ENCODE peak calls at places on chromosome 17, in nine cellular contexts. P is upper lobe of right lung, B is fibroblast of mammary gland, U is neural crest cell, V is left lung, M is glutamatergic neuron, F is heart right ventricle, O is astrocyte of the spinal cord, T is Peyer's patch. J is an unnamed sample.

GRCh38 chr17:66686601-66687000 is 148.3 kb upstream of the CACNG5 start:
- DNase-seq in P (no peak), B (no peak), U (no peak), V (no peak), M (no peak), F (no peak), O (no peak), T (no peak), J (no peak)

GRCh38 chr17:42275527-42276358 is 448 bp downstream of the STAT5B start:
- DNase-seq in P (no peak), B (no peak), U (peak), V (no peak), M (no peak), F (no peak), O (peak), T (no peak), J (peak)

GRCh38 chr17:52242268-52242667 is 83.8 kb upstream of the CA10 start:
- DNase-seq in P (no peak), B (no peak), U (no peak), V (no peak), M (no peak), F (no peak), O (no peak), T (no peak), J (no peak)

GRCh38 chr17:30225112-30225511 is 10.4 kb downstream of the SLC6A4 start:
- DNase-seq in P (no peak), B (no peak), U (no peak), V (no peak), M (no peak), F (no peak), O (no peak), T (no peak), J (no peak)

GRCh38 chr17:76737676-76738467 is at the start of gene MFSD11:
- DNase-seq in P (peak), B (peak), U (peak), V (peak), M (peak), F (peak), O (peak), T (peak), J (peak)

GRCh38 chr17:64262422-64263260 is at the start of gene TEX2:
- DNase-seq in P (peak), B (no peak), U (peak), V (peak), M (peak), F (peak), O (peak), T (peak), J (peak)

GRCh38 chr17:5587431-5588032 is 3.2 kb upstream of the NLRP1 start:
- DNase-seq in P (no peak), B (peak), U (peak), V (no peak), M (no peak), F (no peak), O (peak), T (peak), J (no peak)

GRCh38 chr17:80168371-80168770 is 1.5 kb upstream of the CARD14 start:
- DNase-seq in P (no peak), B (no peak), U (no peak), V (no peak), M (no peak), F (no peak), O (no peak), T (no peak), J (no peak)

GRCh38 chr17:77372444-77373297 is 231.9 kb downstream of the SEC14L1 start:
- DNase-seq in P (peak), B (peak), U (peak), V (peak), M (peak), F (peak), O (peak), T (peak), J (peak)

GRCh38 chr17:44105941-44106340 is 17.5 kb downstream of the HDAC5 start:
- DNase-seq in P (no peak), B (no peak), U (no peak), V (no peak), M (no peak), F (no peak), O (no peak), T (no peak), J (no peak)

GRCh38 chr17:74186498-74186897 is 17.0 kb upstream of the RPL38 start:
- DNase-seq in P (no peak), B (no peak), U (no peak), V (no peak), M (no peak), F (no peak), O (no peak), T (no peak), J (no peak)

GRCh38 chr17:57499648-57500049 is 243.3 kb downstream of the MSI2 start:
- DNase-seq in P (no peak), B (no peak), U (no peak), V (no peak), M (no peak), F (no peak), O (peak), T (no peak), J (no peak)

GRCh38 chr17:80087346-80088265 is 13.8 kb upstream of the GAA start:
- DNase-seq in P (no peak), B (no peak), U (no peak), V (no peak), M (no peak), F (no peak), O (no peak), T (no peak), J (no peak)

GRCh38 chr17:42169351-42169750 is 11.6 kb downstream of the KCNH4 start:
- DNase-seq in P (no peak), B (no peak), U (no peak), V (no peak), M (no peak), F (no peak), O (no peak), T (no peak), J (no peak)

GRCh38 chr17:57432507-57433277 is 176.4 kb downstream of the MSI2 start:
- DNase-seq in P (no peak), B (no peak), U (no peak), V (no peak), M (no peak), F (no peak), O (no peak), T (no peak), J (no peak)

GRCh38 chr17:1643293-1643998 is 2.1 kb downstream of the SCARF1 start:
- DNase-seq in P (peak), B (no peak), U (no peak), V (peak), M (peak), F (peak), O (no peak), T (peak), J (peak)

GRCh38 chr17:12665263-12666210 is at the start of gene MYOCD:
- DNase-seq in P (peak), B (no peak), U (peak), V (no peak), M (peak), F (peak), O (peak), T (no peak), J (peak)

GRCh38 chr17:69802045-69802740 is 272.8 kb upstream of the KCNJ16 start:
- DNase-seq in P (no peak), B (no peak), U (no peak), V (no peak), M (no peak), F (no peak), O (no peak), T (no peak), J (no peak)

GRCh38 chr17:7654832-7655540 is 4.3 kb downstream of the ATP1B2 start:
- DNase-seq in P (no peak), B (peak), U (no peak), V (no peak), M (no peak), F (no peak), O (no peak), T (no peak), J (no peak)

GRCh38 chr17:79803997-79804855 is 7.3 kb upstream of the CBX8 start:
- DNase-seq in P (no peak), B (peak), U (no peak), V (no peak), M (peak), F (no peak), O (no peak), T (peak), J (no peak)

GRCh38 chr17:28180449-28180848 is 138.0 kb downstream of the NLK start:
- DNase-seq in P (no peak), B (no peak), U (no peak), V (no peak), M (no peak), F (no peak), O (peak), T (no peak), J (no peak)

GRCh38 chr17:33640629-33641028 is 347.5 kb upstream of the ASIC2 start:
- DNase-seq in P (no peak), B (no peak), U (no peak), V (no peak), M (no peak), F (no peak), O (no peak), T (no peak), J (no peak)

GRCh38 chr17:42270175-42270545 is 6.0 kb downstream of the STAT5B start:
- DNase-seq in P (no peak), B (peak), U (no peak), V (no peak), M (no peak), F (no peak), O (no peak), T (no peak), J (no peak)

GRCh38 chr17:73017653-73018052 is 74.8 kb downstream of the SLC39A11 start:
- DNase-seq in P (no peak), B (peak), U (no peak), V (no peak), M (no peak), F (no peak), O (peak), T (no peak), J (no peak)

GRCh38 chr17:73015722-73016276 is 76.7 kb downstream of the SLC39A11 start:
- DNase-seq in P (no peak), B (no peak), U (no peak), V (no peak), M (no peak), F (no peak), O (no peak), T (peak), J (no peak)

GRCh38 chr17:73011016-73011486 is 81.4 kb downstream of the SLC39A11 start:
- DNase-seq in P (no peak), B (no peak), U (no peak), V (no peak), M (no peak), F (no peak), O (no peak), T (no peak), J (no peak)

GRCh38 chr17:73013299-73013698 is 79.2 kb downstream of the SLC39A11 start:
- DNase-seq in P (no peak), B (no peak), U (no peak), V (no peak), M (no peak), F (no peak), O (peak), T (no peak), J (no peak)

GRCh38 chr17:73013816-73014663 is 78.4 kb downstream of the SLC39A11 start:
- DNase-seq in P (no peak), B (no peak), U (no peak), V (no peak), M (no peak), F (no peak), O (peak), T (peak), J (no peak)
- TF ChIP-seq CTCF in P (no peak), B (no peak), U (no peak), V (no peak), M (no peak), F (no peak), O (no peak), T (no peak), J (no peak)

GRCh38 chr17:83090424-83091256 is 11.2 kb downstream of the METRNL start:
- DNase-seq in P (no peak), B (no peak), U (no peak), V (no peak), M (no peak), F (no peak), O (no peak), T (peak), J (no peak)
- TF ChIP-seq CTCF in P (no peak), B (no peak), U (no peak), V (no peak), M (no peak), F (no peak), O (no peak), T (no peak), J (no peak)

GRCh38 chr17:47724705-47725104 is 8.3 kb upstream of the TBX21 start:
- DNase-seq in P (no peak), B (no peak), U (no peak), V (no peak), M (no peak), F (no peak), O (no peak), T (no peak), J (no peak)
- TF ChIP-seq CTCF in P (no peak), B (no peak), U (no peak), V (no peak), M (no peak), F (no peak), O (no peak), T (no peak), J (no peak)

GRCh38 chr17:75380315-75380714 is 25.2 kb downstream of the GRB2 start:
- DNase-seq in P (no peak), B (no peak), U (no peak), V (no peak), M (no peak), F (no peak), O (no peak), T (no peak), J (no peak)
- TF ChIP-seq CTCF in P (no peak), B (no peak), U (no peak), V (no peak), M (no peak), F (no peak), O (no peak), T (no peak), J (no peak)

GRCh38 chr17:45172541-45173286 is 11.0 kb downstream of the HEXIM2 start:
- DNase-seq in P (peak), B (peak), U (peak), V (peak), M (peak), F (peak), O (peak), T (peak), J (no peak)

GRCh38 chr17:45172232-45172540 is 10.5 kb downstream of the HEXIM2 start:
- DNase-seq in P (no peak), B (no peak), U (no peak), V (no peak), M (no peak), F (no peak), O (no peak), T (no peak), J (no peak)

GRCh38 chr17:45170976-45171337 is 9.3 kb downstream of the HEXIM2 start:
- DNase-seq in P (peak), B (peak), U (no peak), V (peak), M (no peak), F (peak), O (peak), T (peak), J (no peak)

GRCh38 chr17:45170280-45170975 is 8.8 kb downstream of the HEXIM2 start:
- DNase-seq in P (no peak), B (no peak), U (no peak), V (no peak), M (no peak), F (no peak), O (no peak), T (no peak), J (no peak)

GRCh38 chr17:45171338-45172231 is 9.9 kb downstream of the HEXIM2 start:
- DNase-seq in P (peak), B (no peak), U (no peak), V (peak), M (peak), F (no peak), O (no peak), T (peak), J (no peak)
- TF ChIP-seq CTCF in P (no peak), B (no peak), U (no peak), V (no peak), M (no peak), F (no peak), O (no peak), T (no peak), J (no peak)

GRCh38 chr17:68019675-68020450 is 15.7 kb upstream of the KPNA2 start:
- DNase-seq in P (peak), B (peak), U (peak), V (peak), M (peak), F (peak), O (peak), T (peak), J (peak)
- TF ChIP-seq CTCF in P (peak), B (no peak), U (peak), V (peak), M (peak), F (peak), O (no peak), T (peak), J (peak)

GRCh38 chr17:61429274-61429673 is 22.9 kb upstream of the TBX4 start:
- DNase-seq in P (no peak), B (no peak), U (no peak), V (no peak), M (no peak), F (no peak), O (no peak), T (no peak), J (no peak)

GRCh38 chr17:61427567-61427966 is 24.7 kb upstream of the TBX4 start:
- DNase-seq in P (no peak), B (no peak), U (no peak), V (no peak), M (no peak), F (no peak), O (no peak), T (no peak), J (no peak)

GRCh38 chr17:61423967-61424649 is 24.5 kb downstream of the TBX2 start:
- DNase-seq in P (no peak), B (no peak), U (no peak), V (no peak), M (no peak), F (no peak), O (no peak), T (no peak), J (no peak)

GRCh38 chr17:61425682-61426481 is 26.2 kb downstream of the TBX2 start:
- DNase-seq in P (no peak), B (no peak), U (no peak), V (no peak), M (no peak), F (no peak), O (no peak), T (no peak), J (no peak)

DNA sequence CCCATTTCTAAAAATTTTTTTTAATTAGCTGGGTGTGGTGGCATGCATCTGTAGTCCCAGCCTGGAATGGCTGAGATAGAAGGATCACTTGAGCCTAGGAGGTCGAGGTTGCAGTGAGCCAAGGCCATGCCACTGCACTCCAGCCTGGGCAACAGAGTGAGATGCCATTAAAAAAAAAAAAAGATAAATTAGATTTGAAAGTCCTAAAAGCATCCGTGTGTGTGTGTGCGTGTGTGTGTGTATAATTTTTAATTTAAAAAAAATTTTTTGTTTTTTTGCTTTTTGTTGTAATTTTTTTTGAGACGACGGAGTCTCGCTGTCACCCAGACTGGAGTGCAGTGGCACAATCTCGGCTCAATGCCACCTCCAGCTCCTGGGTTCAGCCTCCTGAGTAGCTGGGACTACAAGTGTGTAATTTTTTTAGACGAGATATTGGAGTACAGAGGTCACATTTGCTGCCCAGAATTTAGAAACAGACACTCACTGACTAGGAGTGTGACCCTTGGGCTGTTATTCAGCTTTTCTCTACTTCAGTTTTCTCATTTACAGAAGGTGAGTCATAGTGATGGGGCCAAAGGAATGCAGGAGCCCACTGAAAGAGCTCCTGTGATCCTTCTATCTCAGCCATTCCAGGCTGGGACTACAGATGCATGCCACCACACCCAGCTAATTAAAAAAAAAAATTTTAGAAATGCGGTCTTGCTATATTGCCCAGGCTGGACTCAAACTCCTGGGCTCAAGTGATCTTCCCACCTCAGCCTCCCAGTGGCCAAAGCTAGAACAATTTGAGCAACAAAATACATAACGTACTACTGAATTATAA is 25.5 kb upstream of the TBX4 start:
- DNase-seq in P (no peak), B (peak), U (no peak), V (no peak), M (no peak), F (no peak), O (no peak), T (no peak), J (no peak)
- TF ChIP-seq CTCF in P (no peak), B (no peak), U (no peak), V (no peak), M (no peak), F (no peak), O (no peak), T (no peak), J (peak)

GRCh38 chr17:50539762-50540440 is 7.1 kb upstream of the SPATA20 start:
- DNase-seq in P (no peak), B (no peak), U (no peak), V (peak), M (no peak), F (no peak), O (no peak), T (peak), J (no peak)

GRCh38 chr17:50541402-50541915 is 5.5 kb upstream of the SPATA20 start:
- DNase-seq in P (no peak), B (no peak), U (no peak), V (no peak), M (no peak), F (no peak), O (no peak), T (no peak), J (no peak)

GRCh38 chr17:50542795-50543774 is 3.9 kb upstream of the SPATA20 start:
- DNase-seq in P (peak), B (no peak), U (no peak), V (peak), M (no peak), F (peak), O (no peak), T (peak), J (no peak)

GRCh38 chr17:50540485-50541401 is 6.2 kb upstream of the SPATA20 start:
- DNase-seq in P (no peak), B (no peak), U (no peak), V (no peak), M (no peak), F (no peak), O (no peak), T (no peak), J (no peak)

DNA sequence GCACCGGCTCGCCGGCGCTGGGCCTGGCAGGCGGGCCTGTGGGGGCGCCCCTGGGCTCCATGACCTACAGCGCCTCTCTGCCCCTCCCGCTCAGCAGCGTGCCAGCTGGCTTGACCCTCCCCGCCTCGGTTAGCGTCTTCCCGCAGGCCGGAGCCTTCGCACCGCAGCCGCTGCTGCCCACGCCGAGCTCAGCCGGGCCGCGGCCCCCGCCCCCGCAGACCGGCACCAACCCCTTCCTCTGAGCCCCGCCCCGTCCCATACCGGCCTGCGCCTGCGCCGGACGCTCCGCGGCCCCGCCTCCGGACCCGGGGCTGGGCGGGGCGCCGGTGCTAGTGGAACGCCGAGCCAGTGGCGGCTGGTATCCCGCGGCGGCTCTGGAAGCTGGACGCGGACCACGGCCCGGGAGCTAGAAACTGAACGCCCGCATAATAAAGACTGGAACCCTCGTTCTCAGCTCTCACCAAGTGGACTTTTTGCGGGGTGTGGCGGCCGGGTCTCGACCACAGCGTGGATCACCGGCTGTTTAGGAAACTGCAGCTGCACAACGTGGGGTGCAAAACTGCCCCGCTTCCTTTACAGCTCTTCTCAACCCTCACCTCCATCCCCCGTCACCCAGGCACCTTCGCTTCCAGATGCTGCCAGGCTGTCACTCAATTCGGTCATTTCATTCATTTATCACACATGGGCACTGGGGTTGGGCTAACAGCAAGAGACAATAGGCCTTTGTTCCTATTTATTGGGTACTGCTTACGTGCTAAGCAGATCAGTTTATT is 4.9 kb upstream of the SPATA20 start:
- DNase-seq in P (peak), B (peak), U (peak), V (peak), M (peak), F (peak), O (peak), T (peak), J (peak)
- TF ChIP-seq CTCF in P (peak), B (no peak), U (no peak), V (no peak), M (no peak), F (peak), O (peak), T (peak), J (peak)

GRCh38 chr17:13939222-13939621 is 130.1 kb upstream of the COX10 start:
- DNase-seq in P (no peak), B (no peak), U (no peak), V (no peak), M (no peak), F (no peak), O (no peak), T (no peak), J (no peak)
- TF ChIP-seq CTCF in P (no peak), B (no peak), U (no peak), V (no peak), M (no peak), F (no peak), O (no peak), T (no peak), J (no peak)

GRCh38 chr17:45371414-45372324 is 54.8 kb upstream of the MAP3K14 start:
- DNase-seq in P (peak), B (peak), U (peak), V (peak), M (peak), F (peak), O (peak), T (peak), J (peak)
- TF ChIP-seq CTCF in P (no peak), B (peak), U (no peak), V (no peak), M (no peak), F (peak), O (no peak), T (no peak), J (no peak)

J was measured in progenitor cell of endocrine pancreas.